ENCODE peak calls at places on chromosomes 7 and 10, in ten cellular contexts. R is vagina, O is body of pancreas, K is Peyer's patch, G is sigmoid colon, M is IMR-90, W is esophagus squamous epithelium, Y is adrenal gland, X is testis, D is endothelial cell of umbilical vein. Z is an unnamed sample.

GRCh38 chr7:95693551-95694333 is 78.6 kb upstream of the DYNC1I1 start:
- DNase-seq in R (no peak), O (no peak), K (no peak), G (no peak), M (peak; percentile 2), W (no peak), Y (no peak), X (no peak), D (no peak), Z (no peak)

GRCh38 chr7:55107946-55108345 is 89.1 kb downstream of the EGFR start:
- DNase-seq in R (no peak), O (no peak), K (peak; percentile 5), G (no peak), M (peak; percentile 62), W (no peak), Y (peak; percentile 42), X (no peak), D (no peak), Z (no peak)

GRCh38 chr10:129604333-129605032 is 137.4 kb downstream of the MGMT start:
- DNase-seq in R (no peak), O (no peak), K (no peak), G (no peak), M (no peak), W (no peak), Y (no peak), X (no peak), D (no peak), Z (no peak)

GRCh38 chr7:156460861-156461632 is 179.5 kb upstream of the RNF32 start:
- DNase-seq in R (peak; percentile 52), O (no peak), K (no peak), G (no peak), M (no peak), W (no peak), Y (no peak), X (no peak), D (no peak), Z (no peak)

GRCh38 chr10:22368976-22369375 is 23.7 kb downstream of the SPAG6 start:
- DNase-seq in R (no peak), O (no peak), K (no peak), G (no peak), M (no peak), W (no peak), Y (no peak), X (no peak), D (peak; percentile 50), Z (no peak)

GRCh38 chr10:133196221-133196920 is 33.6 kb upstream of the UTF1 start:
- DNase-seq in R (no peak), O (no peak), K (no peak), G (no peak), M (no peak), W (no peak), Y (no peak), X (no peak), D (no peak), Z (no peak)

GRCh38 chr10:74418285-74418872 is 267.4 kb downstream of the ADK start:
- DNase-seq in R (no peak), O (peak; percentile 76), K (no peak), G (no peak), M (no peak), W (no peak), Y (peak; percentile 73), X (peak; percentile 56), D (peak; percentile 55), Z (no peak)

GRCh38 chr10:75712241-75712880 is 280.9 kb downstream of the LRMDA start:
- DNase-seq in R (no peak), O (peak; percentile 10), K (no peak), G (no peak), M (no peak), W (no peak), Y (no peak), X (no peak), D (no peak), Z (peak; percentile 30)

GRCh38 chr7:22280031-22280430 is 76.9 kb downstream of the RAPGEF5 start:
- DNase-seq in R (no peak), O (no peak), K (no peak), G (no peak), M (no peak), W (no peak), Y (no peak), X (no peak), D (no peak), Z (no peak)

GRCh38 chr7:22281481-22281880 is 75.5 kb downstream of the RAPGEF5 start:
- DNase-seq in R (no peak), O (no peak), K (no peak), G (no peak), M (no peak), W (no peak), Y (no peak), X (no peak), D (no peak), Z (no peak)

GRCh38 chr7:22278660-22279059 is 78.3 kb downstream of the RAPGEF5 start:
- DNase-seq in R (no peak), O (no peak), K (no peak), G (no peak), M (no peak), W (no peak), Y (no peak), X (no peak), D (peak; percentile 59), Z (no peak)

GRCh38 chr7:22275574-22276150 is 81.3 kb downstream of the RAPGEF5 start:
- DNase-seq in R (no peak), O (no peak), K (no peak), G (no peak), M (no peak), W (no peak), Y (no peak), X (no peak), D (no peak), Z (no peak)

DNA sequence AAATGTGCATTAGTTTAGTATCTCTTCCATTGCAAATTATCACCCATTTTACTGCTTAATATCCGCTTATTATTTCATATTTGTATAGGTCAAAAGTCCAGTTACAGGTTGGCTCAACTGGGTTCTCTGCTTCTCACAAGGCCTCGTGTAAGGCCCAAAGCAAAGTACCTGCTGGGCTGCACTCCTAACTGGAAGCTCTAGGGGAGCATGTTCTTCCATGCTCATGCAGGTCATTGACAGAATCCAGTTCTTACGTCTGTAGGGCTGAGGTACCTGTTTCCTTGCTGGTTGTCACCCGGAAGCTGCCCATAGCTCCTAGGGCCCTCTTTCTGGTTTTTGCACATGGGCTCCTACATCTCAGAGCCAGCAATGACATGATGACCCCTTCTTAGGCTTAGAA is 79.6 kb downstream of the RAPGEF5 start:
- DNase-seq in R (no peak), O (no peak), K (no peak), G (no peak), M (no peak), W (no peak), Y (no peak), X (no peak), D (no peak), Z (no peak)
- H3K4me1 ChIP-seq in R (no peaks in the 10 kb centered on the region), O (no peaks in the 10 kb centered on the region), K (no peaks in the 10 kb centered on the region), G (no peaks in the 10 kb centered on the region), M (no peaks in the 10 kb centered on the region), W (no peaks in the 10 kb centered on the region), Y (no peaks in the 10 kb centered on the region), X (no peaks in the 10 kb centered on the region), D (no peaks in the 10 kb centered on the region), Z (no peaks in the 10 kb centered on the region)

GRCh38 chr10:11016959-11017574 is 605 bp upstream of the CELF2 start:
- DNase-seq in R (no peak), O (no peak), K (no peak), G (no peak), M (no peak), W (no peak), Y (no peak), X (peak; percentile 54), D (no peak), Z (no peak)

GRCh38 chr10:11020026-11020820 is 2.6 kb downstream of the CELF2 start:
- DNase-seq in R (no peak), O (no peak), K (no peak), G (no peak), M (no peak), W (no peak), Y (no peak), X (no peak), D (no peak), Z (no peak)

GRCh38 chr10:11018426-11018818 is 750 bp downstream of the CELF2 start:
- DNase-seq in R (no peak), O (peak; percentile 7), K (no peak), G (peak; percentile 67), M (no peak), W (no peak), Y (no peak), X (peak; percentile 34), D (no peak), Z (peak; percentile 89)

GRCh38 chr10:11017575-11018425 is at the start of gene CELF2:
- DNase-seq in R (no peak), O (peak; percentile 70), K (peak; percentile 84), G (peak; percentile 81), M (no peak), W (no peak), Y (peak; percentile 22), X (peak; percentile 58), D (peak; percentile 64), Z (peak; percentile 77)

GRCh38 chr10:11018830-11019692 is 1.4 kb downstream of the CELF2 start:
- DNase-seq in R (no peak), O (no peak), K (no peak), G (no peak), M (no peak), W (no peak), Y (no peak), X (no peak), D (peak; percentile 49), Z (no peak)
- TF ChIP-seq POLR2A in R (no peak), O (no peak), K (no peak), G (no peak), M (no peak), W (no peak), Y (no peak), X (no peak), D (no peak), Z (no peak)

GRCh38 chr10:42519079-42519478 is 119.3 kb downstream of the ZNF33B start:
- DNase-seq in R (no peak), O (no peak), K (no peak), G (no peak), M (no peak), W (no peak), Y (no peak), X (no peak), D (no peak), Z (no peak)
- H3K4me3 ChIP-seq in R (no peak overlapping the region), O (no peak overlapping the region), K (no peak overlapping the region), G (no peak overlapping the region), M (no peak overlapping the region), W (no peak overlapping the region), Y (no peak overlapping the region), X (no peak overlapping the region), D (no peak overlapping the region), Z (no peak overlapping the region)

GRCh38 chr10:77245953-77246352 is 391.7 kb downstream of the KCNMA1 start:
- DNase-seq in R (no peak), O (no peak), K (no peak), G (no peak), M (peak; percentile 51), W (no peak), Y (peak; percentile 28), X (no peak), D (no peak), Z (no peak)
- H3K4me1 ChIP-seq in R (peaks cover 18% of the 10 kb centered on the region), O (peaks cover 28% of the 10 kb centered on the region), K (peaks cover 17% of the 10 kb centered on the region), G (no peaks in the 10 kb centered on the region), M (peaks cover 16% of the 10 kb centered on the region), W (no peaks in the 10 kb centered on the region), Y (peaks cover 35% of the 10 kb centered on the region), X (peaks cover 17% of the 10 kb centered on the region), D (no peaks in the 10 kb centered on the region), Z (peaks cover 18% of the 10 kb centered on the region)